ENCODE peak calls at places on chromosomes 11 and 22, in nine cellular contexts. J, R, I, B, V, F, P, M and Z are unnamed samples. For H3K27me3, the result is how much of the 10 kb centered on the place peaks cover.

GRCh38 chr11:9861860-9862725 is 198.2 kb downstream of the SWAP70 start:
- DNase-seq in J (peak), R (peak), I (peak), B (peak), V (peak), F (peak), P (peak), M (peak), Z (peak)

GRCh38 chr11:73308003-73308962 is at the start of gene ARHGEF17:
- DNase-seq in J (peak), R (peak), I (peak), B (peak), V (no peak), F (peak), P (peak), M (peak), Z (no peak)

GRCh38 chr11:115672999-115673411 is 168.8 kb upstream of the CADM1 start:
- DNase-seq in J (no peak), R (peak), I (no peak), B (no peak), V (no peak), F (no peak), P (no peak), M (no peak), Z (no peak)

GRCh38 chr11:121237686-121238658 is 54.6 kb upstream of the SC5D start:
- DNase-seq in J (no peak), R (peak), I (no peak), B (peak), V (no peak), F (no peak), P (peak), M (no peak), Z (peak)

GRCh38 chr22:32831571-32831970 is 30.1 kb downstream of the TIMP3 start:
- DNase-seq in J (no peak), R (no peak), I (no peak), B (no peak), V (no peak), F (no peak), P (no peak), M (no peak), Z (no peak)

GRCh38 chr11:17861036-17861755 is 126.6 kb downstream of the KCNC1 start:
- DNase-seq in J (no peak), R (no peak), I (no peak), B (no peak), V (no peak), F (no peak), P (no peak), M (no peak), Z (no peak)

GRCh38 chr11:74179234-74180126 is 8.4 kb downstream of the PPME1 start:
- DNase-seq in J (no peak), R (no peak), I (no peak), B (peak), V (no peak), F (no peak), P (no peak), M (no peak), Z (no peak)

GRCh38 chr11:20874358-20874757 is 205.0 kb downstream of the NELL1 start:
- DNase-seq in J (no peak), R (no peak), I (no peak), B (no peak), V (no peak), F (no peak), P (no peak), M (no peak), Z (no peak)

GRCh38 chr11:110777765-110778164 is 65.5 kb upstream of the ARHGAP20 start:
- DNase-seq in J (no peak), R (peak), I (no peak), B (peak), V (no peak), F (no peak), P (no peak), M (peak), Z (peak)

GRCh38 chr11:65915101-65915820 is 3.6 kb downstream of the C11orf68 start:
- DNase-seq in J (no peak), R (no peak), I (no peak), B (no peak), V (no peak), F (no peak), P (no peak), M (no peak), Z (no peak)

GRCh38 chr11:76653674-76654309 is 16.8 kb downstream of the LRRC32 start:
- DNase-seq in J (no peak), R (peak), I (no peak), B (no peak), V (no peak), F (no peak), P (no peak), M (peak), Z (no peak)

GRCh38 chr11:18671246-18671645 is 27.3 kb upstream of the TMEM86A start:
- DNase-seq in J (no peak), R (no peak), I (no peak), B (peak), V (no peak), F (no peak), P (no peak), M (no peak), Z (no peak)

GRCh38 chr22:20783300-20783673 is 9.4 kb downstream of the SERPIND1 start:
- DNase-seq in J (no peak), R (no peak), I (no peak), B (no peak), V (no peak), F (no peak), P (no peak), M (no peak), Z (no peak)

GRCh38 chr22:32354360-32355351 is 3.0 kb upstream of the RFPL3 start:
- DNase-seq in J (no peak), R (peak), I (no peak), B (peak), V (no peak), F (no peak), P (no peak), M (no peak), Z (no peak)

GRCh38 chr11:620201-620600 is 4.5 kb upstream of the IRF7 start:
- DNase-seq in J (no peak), R (no peak), I (no peak), B (no peak), V (no peak), F (no peak), P (no peak), M (no peak), Z (peak)

GRCh38 chr11:95821640-95822039 is 31.3 kb downstream of the CEP57 start:
- DNase-seq in J (no peak), R (peak), I (no peak), B (peak), V (no peak), F (no peak), P (no peak), M (no peak), Z (no peak)

GRCh38 chr22:19696504-19697276 is 17.6 kb upstream of the SEPTIN5 start:
- DNase-seq in J (no peak), R (no peak), I (no peak), B (no peak), V (no peak), F (no peak), P (no peak), M (no peak), Z (no peak)

GRCh38 chr11:746289-747175 is 732 bp upstream of the TALDO1 start:
- DNase-seq in J (no peak), R (no peak), I (peak), B (peak), V (no peak), F (peak), P (peak), M (peak), Z (no peak)

GRCh38 chr11:72641900-72642814 is 32.1 kb downstream of the PDE2A start:
- DNase-seq in J (no peak), R (peak), I (no peak), B (peak), V (no peak), F (peak), P (no peak), M (peak), Z (no peak)

GRCh38 chr11:70109006-70109405 is 30.9 kb downstream of the ANO1 start:
- DNase-seq in J (no peak), R (peak), I (no peak), B (no peak), V (no peak), F (no peak), P (no peak), M (no peak), Z (no peak)

GRCh38 chr11:116513894-116514293 is 258.9 kb downstream of the BUD13 start:
- DNase-seq in J (peak), R (peak), I (peak), B (peak), V (no peak), F (peak), P (no peak), M (peak), Z (no peak)

DNA sequence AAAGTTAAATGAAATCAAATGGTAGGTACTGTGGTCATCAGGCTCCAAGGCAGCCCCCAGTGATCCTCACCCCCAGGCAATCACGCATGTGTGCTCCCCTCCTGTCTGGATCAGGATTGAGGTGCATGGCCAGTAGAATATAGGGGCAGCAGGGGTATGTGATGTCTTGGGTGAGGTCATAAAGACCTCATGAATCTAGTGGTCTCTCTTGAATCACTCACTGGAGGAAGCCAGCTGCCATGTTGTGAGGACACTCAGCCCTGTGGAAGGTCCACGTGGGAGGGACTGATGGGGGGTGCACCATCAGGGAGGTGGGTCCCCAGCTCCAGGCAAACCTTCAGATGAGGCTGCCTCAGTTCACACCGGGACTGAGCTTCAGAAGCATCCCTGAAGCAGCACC is 6.8 kb upstream of the IL17REL start:
- DNase-seq in J (no peak), R (no peak), I (no peak), B (no peak), V (no peak), F (no peak), P (no peak), M (no peak), Z (no peak)
- H3K27me3 ChIP-seq in J (under half), R (half or more), I (under half), B (under half), V (under half), F (half or more), P (under half), M (under half), Z (under half)

GRCh38 chr22:47564651-47565050 is 802.2 kb downstream of the TBC1D22A start:
- DNase-seq in J (no peak), R (no peak), I (peak), B (no peak), V (no peak), F (no peak), P (no peak), M (no peak), Z (no peak)
- H3K4me3 ChIP-seq in J (no peak), R (no peak), I (no peak), B (no peak), V (no peak), F (no peak), P (no peak), M (no peak), Z (no peak)

DNA sequence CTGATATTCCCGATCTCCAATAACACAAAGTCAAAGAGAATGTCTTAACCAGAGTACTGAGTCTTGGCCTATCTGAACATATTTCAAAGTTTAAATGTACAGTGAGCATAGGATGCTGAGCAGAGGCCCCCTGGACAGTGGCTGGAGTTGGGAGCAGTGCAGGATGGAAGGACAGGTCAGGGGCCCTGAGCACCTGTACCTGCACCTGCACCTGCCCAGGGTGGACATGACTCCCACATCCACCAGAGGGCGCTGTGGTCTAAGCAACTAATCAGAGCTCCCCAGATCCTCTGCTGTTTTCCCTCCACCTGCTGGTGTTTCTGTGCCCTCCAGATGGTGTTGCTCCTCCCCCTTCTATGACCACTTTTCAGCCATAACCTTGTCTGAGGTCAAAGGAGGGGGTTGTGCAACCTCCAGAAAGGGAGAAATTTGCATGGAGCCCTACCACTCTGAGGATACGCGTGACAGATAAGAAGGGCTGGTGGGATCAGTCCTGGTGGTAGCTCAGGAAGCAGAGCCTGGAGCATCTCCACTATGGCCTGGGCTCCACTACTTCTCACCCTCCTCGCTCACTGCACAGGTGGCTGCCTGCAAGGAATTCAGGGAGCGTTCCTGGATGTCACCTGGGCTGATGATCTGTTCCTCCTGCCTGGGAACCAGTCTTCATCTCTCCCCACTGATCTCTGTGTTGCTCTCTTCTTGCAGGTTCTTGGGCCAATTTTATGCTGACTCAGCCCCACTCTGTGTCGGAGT is 49.1 kb upstream of the VPREB1 start:
- DNase-seq in J (peak), R (peak), I (peak), B (peak), V (peak), F (peak), P (peak), M (peak), Z (peak)
- TF ChIP-seq CTCF in J (peak), R (peak), I (peak), B (peak), V (peak), F (peak), P (peak), M (peak), Z (peak)

GRCh38 chr22:45007247-45007945 is 2.4 kb downstream of the PHF21B start:
- DNase-seq in J (no peak), R (peak), I (no peak), B (no peak), V (no peak), F (peak), P (peak), M (no peak), Z (no peak)
- H3K27me3 ChIP-seq in J (half or more), R (under half), I (under half), B (half or more), V (under half), F (under half), P (under half), M (half or more), Z (under half)